ENCODE peak calls at places on chromosomes 6 and 20, in six cellular contexts. Q is breast epithelium, X is HepG2, V is K562, Y is right atrium auricular region, T is cardiac muscle cell. W is an unnamed sample. For H3K4me1 and H3K9me3, the result is how much of the 10 kb centered on the place peaks cover.

GRCh38 chr6:14028631-14029030 is 88.9 kb upstream of the CD83 start:
- DNase-seq in Q (no peak), X (no peak), V (no peak), Y (no peak), T (no peak), W (no peak)

GRCh38 chr6:157092736-157093135 is 230.6 kb downstream of the TMEM242 start:
- DNase-seq in Q (no peak), X (no peak), V (no peak), Y (no peak), T (peak), W (no peak)

GRCh38 chr6:128807577-128807976 is 75.4 kb upstream of the LAMA2 start:
- DNase-seq in Q (no peak), X (peak), V (no peak), Y (no peak), T (peak), W (no peak)

GRCh38 chr20:62804021-62804631 is 509 bp upstream of the OGFR start:
- DNase-seq in Q (no peak), X (peak), V (no peak), Y (no peak), T (no peak), W (no peak)

GRCh38 chr6:15921243-15921642 is 207.6 kb upstream of the MYLIP start:
- DNase-seq in Q (no peak), X (no peak), V (no peak), Y (no peak), T (peak), W (no peak)

GRCh38 chr6:148559848-148560433 is 186.9 kb upstream of the UST start:
- DNase-seq in Q (peak), X (peak), V (peak), Y (peak), T (peak), W (no peak)

GRCh38 chr6:165616116-165616515 is 46.9 kb downstream of the PDE10A start:
- DNase-seq in Q (no peak), X (no peak), V (no peak), Y (no peak), T (peak), W (no peak)

GRCh38 chr6:83160167-83160566 is 32.9 kb downstream of the PGM3 start:
- DNase-seq in Q (no peak), X (no peak), V (peak), Y (no peak), T (no peak), W (no peak)

GRCh38 chr20:3743251-3743650 is 10.8 kb downstream of the HSPA12B start:
- DNase-seq in Q (no peak), X (no peak), V (no peak), Y (no peak), T (no peak), W (no peak)

GRCh38 chr20:62183426-62184142 is 756 bp downstream of the MTG2 start:
- DNase-seq in Q (no peak), X (no peak), V (no peak), Y (no peak), T (peak), W (no peak)

GRCh38 chr6:167396659-167397490 is 72.0 kb downstream of the TTLL2 start:
- DNase-seq in Q (no peak), X (peak), V (no peak), Y (no peak), T (no peak), W (no peak)

GRCh38 chr6:130020106-130020851 is 1.9 kb downstream of the L3MBTL3 start:
- DNase-seq in Q (no peak), X (no peak), V (peak), Y (no peak), T (peak), W (no peak)

GRCh38 chr20:54619181-54619580 is 143.8 kb downstream of the DOK5 start:
- DNase-seq in Q (no peak), X (no peak), V (no peak), Y (no peak), T (no peak), W (no peak)

GRCh38 chr6:139531148-139531547 is 156.7 kb upstream of the CITED2 start:
- DNase-seq in Q (no peak), X (no peak), V (peak), Y (no peak), T (no peak), W (no peak)

GRCh38 chr6:83097204-83097603 is 29.7 kb downstream of the DOP1A start:
- DNase-seq in Q (no peak), X (no peak), V (no peak), Y (no peak), T (peak), W (no peak)

GRCh38 chr20:53901064-53901463 is 169.3 kb downstream of the BCAS1 start:
- DNase-seq in Q (no peak), X (no peak), V (no peak), Y (no peak), T (peak), W (no peak)

GRCh38 chr6:134640975-134641429 is 308.9 kb downstream of the ALDH8A1 start:
- DNase-seq in Q (peak), X (peak), V (peak), Y (peak), T (peak), W (peak)

GRCh38 chr6:157157228-157157627 is 166.1 kb downstream of the TMEM242 start:
- DNase-seq in Q (no peak), X (no peak), V (no peak), Y (no peak), T (no peak), W (no peak)

GRCh38 chr6:167682125-167682524 is 144.6 kb upstream of the AFDN start:
- DNase-seq in Q (no peak), X (no peak), V (no peak), Y (no peak), T (no peak), W (no peak)

GRCh38 chr6:168344338-168344737 is 24.8 kb upstream of the DACT2 start:
- DNase-seq in Q (no peak), X (no peak), V (no peak), Y (no peak), T (no peak), W (no peak)

GRCh38 chr6:13186861-13187260 is 141.5 kb downstream of the TBC1D7 start:
- DNase-seq in Q (no peak), X (no peak), V (no peak), Y (no peak), T (no peak), W (no peak)

GRCh38 chr6:104483225-104483834 is 376.4 kb downstream of the HACE1 start:
- DNase-seq in Q (no peak), X (peak), V (no peak), Y (no peak), T (peak), W (no peak)

GRCh38 chr20:63594043-63594561 is 20.1 kb upstream of the HELZ2 start:
- DNase-seq in Q (no peak), X (no peak), V (no peak), Y (no peak), T (peak), W (no peak)

GRCh38 chr20:57677323-57677982 is 32.4 kb downstream of the PMEPA1 start:
- DNase-seq in Q (no peak), X (no peak), V (no peak), Y (no peak), T (no peak), W (no peak)

GRCh38 chr6:28606424-28607391 is 81.0 kb downstream of the GPX5 start:
- DNase-seq in Q (no peak), X (peak), V (peak), Y (no peak), T (peak), W (no peak)

GRCh38 chr6:21110684-21111398 is 482.7 kb upstream of the SOX4 start:
- DNase-seq in Q (no peak), X (no peak), V (no peak), Y (no peak), T (no peak), W (no peak)

GRCh38 chr20:4112490-4113420 is 97.4 kb upstream of the RNF24 start:
- DNase-seq in Q (peak), X (no peak), V (no peak), Y (no peak), T (peak), W (no peak)

GRCh38 chr20:38973546-38974120 is 11.5 kb downstream of the DHX35 start:
- DNase-seq in Q (no peak), X (no peak), V (no peak), Y (no peak), T (peak), W (no peak)

GRCh38 chr20:24079661-24080412 is 91.3 kb upstream of the GGTLC1 start:
- DNase-seq in Q (no peak), X (no peak), V (no peak), Y (no peak), T (no peak), W (no peak)

GRCh38 chr6:137973201-137973600 is 106.1 kb downstream of the TNFAIP3 start:
- DNase-seq in Q (no peak), X (no peak), V (no peak), Y (no peak), T (peak), W (no peak)

GRCh38 chr6:66200390-66200789 is 493.4 kb upstream of the EYS start:
- DNase-seq in Q (no peak), X (no peak), V (no peak), Y (no peak), T (no peak), W (no peak)

GRCh38 chr6:21022343-21023107 is 488.3 kb downstream of the CDKAL1 start:
- DNase-seq in Q (no peak), X (peak), V (no peak), Y (no peak), T (peak), W (peak)

GRCh38 chr20:26209171-26209941 is 512.7 kb upstream of the ZNF337 start:
- DNase-seq in Q (no peak), X (no peak), V (no peak), Y (no peak), T (peak), W (no peak)

GRCh38 chr20:10369723-10370090 is 64.3 kb downstream of the MKKS start:
- DNase-seq in Q (no peak), X (no peak), V (no peak), Y (no peak), T (peak), W (no peak)

GRCh38 chr6:55841341-55841740 is 34.0 kb downstream of the BMP5 start:
- DNase-seq in Q (no peak), X (no peak), V (no peak), Y (no peak), T (no peak), W (no peak)

GRCh38 chr6:105849741-105850140 is 236.4 kb upstream of the PRDM1 start:
- DNase-seq in Q (no peak), X (no peak), V (no peak), Y (no peak), T (no peak), W (no peak)

GRCh38 chr20:48761023-48761785 is 66.6 kb downstream of the PREX1 start:
- DNase-seq in Q (no peak), X (no peak), V (no peak), Y (no peak), T (no peak), W (no peak)

GRCh38 chr20:48760403-48760889 is 67.4 kb downstream of the PREX1 start:
- DNase-seq in Q (peak), X (no peak), V (no peak), Y (no peak), T (peak), W (no peak)

GRCh38 chr20:48759631-48760245 is 68.1 kb downstream of the PREX1 start:
- DNase-seq in Q (no peak), X (no peak), V (no peak), Y (no peak), T (no peak), W (no peak)

GRCh38 chr20:48763183-48764030 is 64.4 kb downstream of the PREX1 start:
- DNase-seq in Q (no peak), X (no peak), V (no peak), Y (no peak), T (no peak), W (no peak)

GRCh38 chr20:48761914-48762313 is 65.9 kb downstream of the PREX1 start:
- DNase-seq in Q (no peak), X (no peak), V (no peak), Y (no peak), T (no peak), W (no peak)
- H3K4me1 ChIP-seq in Q (under half), X (under half), V (under half), Y (under half), T (under half), W (under half)

GRCh38 chr6:126267621-126268020 is 72.3 kb upstream of the CENPW start:
- DNase-seq in Q (no peak), X (no peak), V (no peak), Y (no peak), T (peak), W (no peak)

GRCh38 chr6:126264265-126264664 is 75.7 kb upstream of the CENPW start:
- DNase-seq in Q (no peak), X (no peak), V (no peak), Y (no peak), T (no peak), W (no peak)

GRCh38 chr6:126261792-126262421 is 78.0 kb upstream of the CENPW start:
- DNase-seq in Q (no peak), X (no peak), V (no peak), Y (no peak), T (no peak), W (no peak)

GRCh38 chr6:126268087-126268486 is 71.8 kb upstream of the CENPW start:
- DNase-seq in Q (no peak), X (no peak), V (no peak), Y (no peak), T (no peak), W (no peak)

DNA sequence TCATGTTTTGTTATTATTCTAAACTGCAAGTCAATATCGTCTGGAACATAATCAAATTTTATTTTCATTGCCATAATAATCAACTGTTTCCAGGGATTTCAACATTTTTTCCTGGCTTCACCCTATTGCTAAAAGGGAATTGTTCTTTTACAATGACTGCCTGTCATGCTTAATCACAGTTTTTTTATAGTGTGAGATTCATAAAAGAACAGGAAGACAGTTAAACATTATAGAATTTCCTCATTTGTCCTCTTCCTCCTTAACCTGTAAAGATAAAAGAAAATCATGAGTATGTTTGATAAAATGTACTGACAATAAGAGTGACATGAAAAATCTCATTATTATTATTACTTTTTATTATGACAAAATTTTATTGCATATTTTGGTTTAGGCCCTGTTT is 73.3 kb upstream of the CENPW start:
- DNase-seq in Q (no peak), X (no peak), V (no peak), Y (no peak), T (no peak), W (no peak)
- H3K27ac ChIP-seq in Q (no peak), X (no peak), V (no peak), Y (no peak), T (no peak), W (no peak)

GRCh38 chr20:21515300-21516179 is 1.7 kb upstream of the NKX2-2 start:
- DNase-seq in Q (no peak), X (no peak), V (no peak), Y (no peak), T (no peak), W (no peak)
- H3K9me3 ChIP-seq in Q (under half), X (under half), V (under half), Y (under half), T (under half), W (under half)

DNA sequence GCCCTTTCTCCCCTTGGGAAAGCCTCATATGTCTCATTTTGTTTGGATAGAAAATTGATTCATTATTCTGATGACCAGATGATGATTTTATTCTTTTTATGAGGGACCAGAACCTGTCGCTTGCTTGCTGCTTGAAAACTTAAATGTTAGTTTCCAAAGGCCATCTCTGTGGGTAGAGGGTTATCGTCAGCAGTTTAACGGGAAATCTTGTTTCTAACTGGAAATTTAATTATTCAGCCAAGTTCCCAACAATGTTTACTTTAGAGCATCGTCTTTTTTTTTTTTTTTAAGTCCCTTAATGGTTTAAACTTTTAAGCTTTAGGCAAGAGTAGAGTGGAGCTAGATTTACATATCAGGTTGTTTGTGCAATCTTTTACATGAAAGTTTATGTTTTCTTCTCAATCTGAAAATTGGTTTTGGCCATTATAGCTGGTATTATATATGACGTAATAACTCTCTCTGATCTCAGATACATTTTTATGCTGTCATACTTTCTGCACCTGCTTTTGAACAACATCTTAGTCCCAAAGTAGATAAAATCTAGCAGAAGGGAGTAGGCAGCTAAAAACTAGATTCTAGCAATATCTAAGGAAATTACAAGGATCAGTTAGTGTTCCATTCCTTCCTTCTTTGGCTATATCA is 93.9 kb downstream of the FOXO3 start:
- DNase-seq in Q (no peak), X (no peak), V (no peak), Y (no peak), T (peak), W (no peak)
- H3K4me1 ChIP-seq in Q (under half), X (under half), V (under half), Y (under half), T (under half), W (half or more)

W was measured in keratinocyte.